ENCODE peak calls at places on chromosomes 4 and X, in five cellular contexts. W is heart left ventricle, T is GM23338, Z is memory B cell, R is body of pancreas. E is an unnamed sample.
A peak's percentile ranks its signal among the peaks of the same experiment; 100 is the strongest.

GRCh38 chr4:25160714-25161598 is 707 bp upstream of the SEPSECS start:
- ATAC-seq in W (peak; percentile 52), T (peak; percentile 24), Z (peak; percentile 41), R (peak; percentile 25), E (peak; percentile 29)

GRCh38 chr4:168880811-168881595 is 129.1 kb downstream of the CBR4 start:
- ATAC-seq in W (peak; percentile 14), T (no peak), Z (peak; percentile 61), R (no peak), E (no peak)

GRCh38 chr4:148239406-148239805 is 202.8 kb downstream of the NR3C2 start:
- ATAC-seq in W (no peak), T (no peak), Z (no peak), R (no peak), E (no peak)

GRCh38 chr4:119151161-119151560 is 15.5 kb downstream of the MYOZ2 start:
- ATAC-seq in W (peak; percentile 91), T (no peak), Z (no peak), R (peak; percentile 86), E (no peak)

GRCh38 chr4:153655928-153656327 is 28.2 kb upstream of the TLR2 start:
- ATAC-seq in W (peak; percentile 46), T (no peak), Z (no peak), R (peak; percentile 19), E (peak; percentile 52)

GRCh38 chr4:75696036-75696435 is 22.8 kb upstream of the G3BP2 start:
- ATAC-seq in W (peak; percentile 92), T (no peak), Z (peak; percentile 51), R (no peak), E (peak; percentile 48)

GRCh38 chr4:70713453-70714026 is 8.2 kb upstream of the RUFY3 start:
- ATAC-seq in W (no peak), T (peak; percentile 80), Z (peak; percentile 90), R (no peak), E (no peak)

GRCh38 chr4:83793481-83793880 is 257.6 kb downstream of the GPAT3 start:
- ATAC-seq in W (no peak), T (no peak), Z (no peak), R (no peak), E (no peak)

GRCh38 chrX:13688384-13688771 is 550 bp upstream of the RAB9A start:
- ATAC-seq in W (no peak), T (no peak), Z (no peak), R (no peak), E (no peak)

GRCh38 chr4:67638157-67638556 is 62.8 kb downstream of the UBA6 start:
- ATAC-seq in W (no peak), T (no peak), Z (no peak), R (no peak), E (no peak)

GRCh38 chr4:70754990-70755688 is 33.4 kb downstream of the RUFY3 start:
- ATAC-seq in W (no peak), T (no peak), Z (peak; percentile 45), R (no peak), E (no peak)

GRCh38 chr4:79224777-79225104 is 101.1 kb downstream of the NAA11 start:
- ATAC-seq in W (no peak), T (no peak), Z (no peak), R (no peak), E (no peak)

GRCh38 chr4:127124919-127125318 is 507.8 kb upstream of the INTU start:
- ATAC-seq in W (no peak), T (peak; percentile 52), Z (no peak), R (no peak), E (no peak)

GRCh38 chr4:55125087-55125721 is at the start of gene KDR:
- ATAC-seq in W (peak; percentile 96), T (peak; percentile 90), Z (no peak), R (peak; percentile 38), E (peak; percentile 83)

GRCh38 chrX:41890026-41890423 is 33.3 kb downstream of the CASK start:
- ATAC-seq in W (no peak), T (no peak), Z (no peak), R (no peak), E (no peak)

GRCh38 chr4:73410916-73411730 is 7.0 kb downstream of the ALB start:
- ATAC-seq in W (no peak), T (no peak), Z (no peak), R (no peak), E (no peak)

GRCh38 chrX:120726294-120726693 is 96.4 kb upstream of the C1GALT1C1 start:
- ATAC-seq in W (no peak), T (no peak), Z (peak; percentile 98), R (no peak), E (no peak)

GRCh38 chrX:106901781-106902219 is 1.3 kb downstream of the RIPPLY1 start:
- ATAC-seq in W (no peak), T (no peak), Z (no peak), R (no peak), E (no peak)

GRCh38 chr4:181647396-181648107 is 595.6 kb upstream of the TENM3 start:
- ATAC-seq in W (no peak), T (peak; percentile 59), Z (no peak), R (no peak), E (no peak)

GRCh38 chr4:81422591-81422990 is 49.1 kb downstream of the RASGEF1B start:
- ATAC-seq in W (no peak), T (no peak), Z (no peak), R (no peak), E (no peak)

GRCh38 chrX:124497386-124497785 is 151.0 kb downstream of the SH2D1A start:
- ATAC-seq in W (no peak), T (no peak), Z (no peak), R (no peak), E (no peak)

GRCh38 chr4:28462766-28463165 is 1602.1 kb downstream of the STIM2 start:
- ATAC-seq in W (no peak), T (peak; percentile 59), Z (no peak), R (no peak), E (no peak)

GRCh38 chr4:124943938-124944337 is 231.4 kb upstream of the ANKRD50 start:
- ATAC-seq in W (no peak), T (no peak), Z (no peak), R (no peak), E (no peak)

GRCh38 chrX:138008280-138008679 is 442.4 kb downstream of the ZIC3 start:
- ATAC-seq in W (no peak), T (no peak), Z (no peak), R (no peak), E (no peak)

GRCh38 chr4:62526671-62527070 is 1326.5 kb downstream of the ADGRL3 start:
- ATAC-seq in W (no peak), T (no peak), Z (no peak), R (no peak), E (no peak)

GRCh38 chr4:87078987-87079469 is 141.4 kb downstream of the KLHL8 start:
- ATAC-seq in W (peak; percentile 68), T (no peak), Z (no peak), R (peak; percentile 74), E (peak; percentile 86)

GRCh38 chr4:171049380-171049779 is 763.8 kb upstream of the GALNTL6 start:
- ATAC-seq in W (no peak), T (no peak), Z (no peak), R (no peak), E (no peak)

GRCh38 chrX:153948002-153948466 is 3.6 kb upstream of the RENBP start:
- ATAC-seq in W (peak; percentile 62), T (no peak), Z (no peak), R (no peak), E (peak; percentile 19)

GRCh38 chrX:110087485-110088356 is 84.8 kb downstream of the TMEM164 start:
- ATAC-seq in W (peak; percentile 65), T (no peak), Z (no peak), R (no peak), E (no peak)

GRCh38 chr4:77619408-77619807 is 13.8 kb downstream of the CXCL13 start:
- ATAC-seq in W (no peak), T (peak; percentile 15), Z (no peak), R (peak; percentile 84), E (no peak)

GRCh38 chr4:65063601-65064000 is 606.7 kb downstream of the EPHA5 start:
- ATAC-seq in W (no peak), T (no peak), Z (no peak), R (no peak), E (no peak)

GRCh38 chr4:36172650-36173049 is 71.7 kb downstream of the ARAP2 start:
- ATAC-seq in W (no peak), T (no peak), Z (no peak), R (no peak), E (no peak)

GRCh38 chrX:119606508-119607389 is 525 bp upstream of the NKRF start:
- ATAC-seq in W (peak; percentile 22), T (no peak), Z (peak; percentile 15), R (peak; percentile 36), E (peak; percentile 24)

GRCh38 chr4:12633058-12633651 is 851.0 kb downstream of the RAB28 start:
- ATAC-seq in W (peak; percentile 87), T (peak; percentile 98), Z (peak; percentile 77), R (peak; percentile 81), E (no peak)

GRCh38 chr4:177964061-177964460 is 521.8 kb upstream of the AGA start:
- ATAC-seq in W (no peak), T (no peak), Z (no peak), R (no peak), E (no peak)